ENCODE peak calls at places on chromosomes 11 and 22, in eight cellular contexts. S is body of pancreas, D is ovary, L is Peyer's patch, G is tibial nerve, N is IMR-90, F is adrenal gland, V is transverse colon. A is an unnamed sample.

GRCh38 chr22:23708270-23708669 is 17.5 kb downstream of the RGL4 start:
- DNase-seq in V (no peak), G (no peak), S (no peak), N (no peak), F (no peak), L (no peak), D (no peak), A (no peak)

GRCh38 chr11:83206771-83207413 is 13.4 kb downstream of the ANKRD42 start:
- DNase-seq in L (no peak), S (no peak), F (no peak), D (no peak), G (no peak), N (no peak), V (no peak), A (no peak)

GRCh38 chr11:18721576-18722292 is 4.3 kb downstream of the IGSF22 start:
- DNase-seq in D (peak; percentile 71), L (peak; percentile 45), F (no peak), G (peak; percentile 61), N (peak; percentile 34), V (peak; percentile 57), S (peak; percentile 62), A (no peak)

GRCh38 chr11:57071829-57072228 is 83.1 kb downstream of the OR5AK2 start:
- DNase-seq in L (no peak), N (peak; percentile 37), S (no peak), G (no peak), V (no peak), F (no peak), D (no peak), A (no peak)

GRCh38 chr22:32037236-32037635 is 5.8 kb upstream of the SLC5A1 start:
- DNase-seq in G (no peak), F (no peak), S (no peak), N (no peak), L (no peak), V (no peak), D (no peak), A (no peak)

GRCh38 chr11:131025020-131025419 is 108.7 kb upstream of the SNX19 start:
- DNase-seq in L (no peak), S (no peak), D (no peak), G (no peak), F (no peak), V (no peak), N (peak; percentile 72), A (no peak)

GRCh38 chr11:117690484-117691205 is 106.4 kb downstream of the DSCAML1 start:
- DNase-seq in F (no peak), N (no peak), V (no peak), S (no peak), L (no peak), D (no peak), G (no peak), A (no peak)

GRCh38 chr11:107591098-107591445 is at the start of gene ELMOD1:
- DNase-seq in F (no peak), L (no peak), S (peak; percentile 52), N (peak; percentile 23), D (peak; percentile 44), V (peak; percentile 19), G (no peak), A (peak; percentile 18)

GRCh38 chr11:79371152-79371551 is 69.7 kb downstream of the TENM4 start:
- DNase-seq in S (no peak), N (no peak), V (no peak), L (no peak), D (no peak), F (no peak), G (no peak), A (no peak)

GRCh38 chr11:45745065-45745811 is 59.7 kb upstream of the SLC35C1 start:
- DNase-seq in F (no peak), N (no peak), L (no peak), V (no peak), S (peak; percentile 24), D (peak; percentile 84), G (peak; percentile 32), A (no peak)

GRCh38 chr11:78061921-78062311 is 1.7 kb upstream of the THRSP start:
- DNase-seq in N (no peak), F (no peak), S (no peak), G (no peak), D (no peak), L (no peak), V (no peak), A (peak; percentile 66)

GRCh38 chr11:12845739-12846358 is 163.3 kb upstream of the RASSF10 start:
- DNase-seq in D (peak; percentile 49), N (peak; percentile 78), G (no peak), L (no peak), F (no peak), S (peak; percentile 82), V (peak; percentile 63), A (peak; percentile 31)

GRCh38 chr11:17540807-17541206 is 3.4 kb downstream of the USH1C start:
- DNase-seq in S (no peak), V (no peak), L (no peak), G (no peak), F (no peak), D (no peak), N (no peak), A (no peak)

GRCh38 chr11:8605956-8606355 is 11.9 kb upstream of the STK33 start:
- DNase-seq in V (no peak), F (no peak), N (peak; percentile 16), L (no peak), D (no peak), S (no peak), G (no peak), A (no peak)

GRCh38 chr11:134074346-134074745 is 5.5 kb downstream of the JAM3 start:
- DNase-seq in V (no peak), D (no peak), F (no peak), G (no peak), S (no peak), N (no peak), L (no peak), A (no peak)

GRCh38 chr22:21701384-21701971 is 34.1 kb downstream of the YPEL1 start:
- DNase-seq in L (no peak), D (no peak), G (no peak), V (no peak), F (no peak), N (no peak), S (no peak), A (no peak)
- H3K27me3 ChIP-seq in L (no peaks in the 10 kb centered on the region), D (no peaks in the 10 kb centered on the region), G (no peaks in the 10 kb centered on the region), V (no peaks in the 10 kb centered on the region), F (no peaks in the 10 kb centered on the region), N (no peaks in the 10 kb centered on the region), S (no peaks in the 10 kb centered on the region), A (no peaks in the 10 kb centered on the region)

DNA sequence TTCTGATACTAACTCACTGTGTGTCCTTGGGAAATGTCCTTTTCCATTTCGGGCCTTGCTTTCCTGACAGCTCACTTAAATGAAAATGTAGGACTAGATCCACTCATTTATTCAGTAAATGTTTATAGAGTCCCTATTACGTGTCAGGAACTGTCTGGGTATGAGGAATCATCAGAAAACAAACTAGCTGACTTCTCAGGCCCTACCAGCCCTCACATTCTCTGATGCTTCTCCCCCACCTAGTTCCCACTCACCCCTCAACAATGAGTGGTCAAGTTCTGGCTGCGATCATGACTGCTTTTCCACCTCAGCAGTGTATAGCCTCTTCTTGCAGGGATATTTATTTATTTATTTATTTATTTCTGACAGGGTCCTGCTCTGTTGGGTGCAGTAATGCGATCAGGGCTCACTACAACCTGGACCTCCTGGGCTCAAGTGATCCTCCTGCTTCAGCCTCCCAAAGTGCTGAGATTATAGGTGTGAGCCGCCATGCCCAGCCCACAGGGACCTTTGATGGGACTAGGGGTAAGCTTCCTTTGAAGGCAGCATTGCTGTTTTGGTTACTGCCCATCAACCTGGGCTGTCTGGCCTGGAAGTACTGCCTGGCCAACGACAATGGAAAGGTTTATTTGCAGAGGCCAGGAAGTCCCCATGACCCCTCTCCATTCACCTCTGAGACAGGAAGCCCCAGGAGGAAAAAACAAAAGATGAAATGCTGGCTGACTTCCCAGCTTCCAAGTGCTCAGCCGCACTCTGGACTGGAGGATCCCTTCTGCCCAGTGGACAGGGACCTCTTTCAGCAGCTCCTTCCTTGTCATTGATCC is 33.1 kb upstream of the POLD3 start:
- DNase-seq in N (peak; percentile 55), V (no peak), D (no peak), S (no peak), G (no peak), F (peak; percentile 59), L (no peak), A (no peak)
- TF ChIP-seq POLR2A in N (no peak), V (no peak), D (no peak), S (no peak), G (no peak), F (no peak), L (no peak), A (no peak)

GRCh38 chr22:47587861-47588582 is 825.6 kb downstream of the TBC1D22A start:
- DNase-seq in F (no peak), V (no peak), D (no peak), G (no peak), N (no peak), S (no peak), L (no peak), A (no peak)
- H3K9me3 ChIP-seq in F (no peaks in the 10 kb centered on the region), V (no peaks in the 10 kb centered on the region), D (no peaks in the 10 kb centered on the region), G (no peaks in the 10 kb centered on the region), N (peaks cover 37% of the 10 kb centered on the region), S (peaks cover 3% of the 10 kb centered on the region), L (no peaks in the 10 kb centered on the region), A (no peaks in the 10 kb centered on the region)

GRCh38 chr22:37199103-37199838 is 11.2 kb upstream of the C1QTNF6 start:
- DNase-seq in L (peak; percentile 98), V (peak; percentile 100), F (peak; percentile 100), S (peak; percentile 99), N (peak; percentile 96), D (peak; percentile 100), G (peak; percentile 99), A (peak; percentile 98)

GRCh38 chr22:37196539-37197450 is 8.7 kb upstream of the C1QTNF6 start:
- DNase-seq in V (peak; percentile 91), G (peak; percentile 76), N (peak; percentile 79), D (peak; percentile 92), S (peak; percentile 88), L (no peak), F (peak; percentile 96), A (peak; percentile 86)

GRCh38 chr22:37199839-37200161 is 11.8 kb upstream of the C1QTNF6 start:
- DNase-seq in F (no peak), D (no peak), G (no peak), L (no peak), S (peak; percentile 49), N (no peak), V (no peak), A (peak; percentile 17)

GRCh38 chr22:37197451-37198289 is 9.6 kb upstream of the C1QTNF6 start:
- DNase-seq in V (peak; percentile 72), L (no peak), G (peak; percentile 38), D (peak; percentile 78), F (peak; percentile 97), S (peak; percentile 54), N (peak; percentile 61), A (peak; percentile 84)

DNA sequence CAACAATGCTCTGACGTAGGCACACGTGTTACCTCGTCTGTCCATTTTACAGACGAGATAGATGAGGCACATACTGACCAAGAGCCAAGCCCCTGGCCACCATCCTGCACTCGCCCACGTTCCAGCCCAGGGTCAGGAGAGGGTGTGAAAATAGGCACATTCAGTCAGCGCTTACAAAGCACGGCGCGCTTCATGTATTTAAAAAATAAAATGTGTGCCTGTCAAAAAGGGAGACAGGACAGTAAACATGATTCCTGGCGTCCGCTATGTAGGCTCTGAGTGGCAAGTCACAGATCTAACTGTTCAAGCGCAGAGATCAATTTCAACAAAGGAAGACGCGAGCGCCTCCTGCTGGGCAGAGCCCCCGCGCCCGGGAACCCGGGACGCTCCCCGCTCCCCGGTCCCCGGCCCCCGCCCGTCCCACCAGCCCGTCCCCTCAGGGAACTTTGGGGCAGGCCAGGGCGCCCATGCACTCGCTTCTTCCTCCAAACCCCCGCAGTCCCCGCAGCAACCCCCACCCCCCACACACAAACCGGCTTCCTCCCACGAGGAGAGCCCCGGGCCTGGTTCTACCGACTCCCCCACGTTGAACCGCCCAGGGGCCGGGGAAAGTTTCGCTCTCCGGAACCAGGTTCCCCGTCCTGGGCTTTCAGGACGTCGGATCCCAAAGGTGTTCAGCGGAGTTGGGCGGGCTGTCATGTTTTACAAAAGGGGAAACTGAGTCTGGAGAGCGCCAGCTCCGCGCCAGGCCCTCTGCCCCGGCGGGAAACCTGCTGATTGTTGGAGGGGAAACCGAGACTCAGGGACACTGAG is 10.4 kb upstream of the C1QTNF6 start:
- DNase-seq in S (peak; percentile 87), G (peak; percentile 91), L (peak; percentile 92), D (peak; percentile 91), F (peak; percentile 96), V (peak; percentile 94), N (peak; percentile 58), A (peak; percentile 64)
- H3K27me3 ChIP-seq in S (no peaks in the 10 kb centered on the region), G (no peaks in the 10 kb centered on the region), L (no peaks in the 10 kb centered on the region), D (no peaks in the 10 kb centered on the region), F (no peaks in the 10 kb centered on the region), V (no peaks in the 10 kb centered on the region), N (no peaks in the 10 kb centered on the region), A (no peaks in the 10 kb centered on the region)

A was measured in gastrocnemius medialis.